ENCODE peak calls at places on chromosomes 7 and 10, in five cellular contexts. Y is heart right ventricle; H is SK-MEL-5; I is HCEC 1CT; M is activated CD4-positive, alpha-beta T cell treated with anti-CD3 and anti-CD28 coated beads for 24 hours. A is an unnamed sample.

GRCh38 chr10:92575961-92576360 is 2.1 kb upstream of the IDE start:
- DNase-seq in I (peak; percentile 67), H (no peak), M (no peak), Y (no peak), A (peak; percentile 46)

GRCh38 chr10:97065686-97066679 is 119.8 kb downstream of the SLIT1 start:
- DNase-seq in I (no peak), H (peak; percentile 19), Y (no peak), M (no peak), A (no peak)

GRCh38 chr10:110916554-110917346 is 2.2 kb downstream of the BBIP1 start:
- DNase-seq in M (no peak), Y (no peak), I (peak; percentile 89), H (no peak), A (peak; percentile 92)

GRCh38 chr7:68269410-68269809 is 1272.8 kb downstream of the TYW1 start:
- DNase-seq in M (no peak), I (no peak), Y (no peak), H (no peak), A (no peak)

GRCh38 chr7:81691199-81691821 is 78.5 kb downstream of the HGF start:
- DNase-seq in I (peak; percentile 60), Y (no peak), M (no peak), H (no peak), A (no peak)

GRCh38 chr7:12939694-12940093 is 252.3 kb downstream of the ARL4A start:
- DNase-seq in H (no peak), I (no peak), Y (no peak), M (no peak), A (no peak)

GRCh38 chr7:41403291-41403690 is 299.6 kb downstream of the INHBA start:
- DNase-seq in H (no peak), I (no peak), M (no peak), Y (no peak), A (no peak)

GRCh38 chr10:127129104-127129503 is 67.3 kb downstream of the INSYN2A start:
- DNase-seq in Y (no peak), M (no peak), H (no peak), I (no peak), A (no peak)

GRCh38 chr7:98807306-98807880 is 62.4 kb downstream of the TMEM130 start:
- DNase-seq in Y (no peak), I (no peak), M (no peak), H (no peak), A (no peak)

A was measured in HFFc6.